ENCODE peak calls at places on chromosomes 7 and 10, in four cellular contexts. Y is aorta, J is H7, E is hypothalamus. W is an unnamed sample.
A peak's percentile ranks its signal among the peaks of the same experiment; 100 is the strongest.

GRCh38 chr10:109593686-109594085 is 329.6 kb downstream of the XPNPEP1 start:
- DNase-seq in Y (no peak), J (no peak), E (no peak), W (no peak)

GRCh38 chr7:142371586-142372377 is 113.9 kb upstream of the PRSS58 start:
- DNase-seq in Y (no peak), J (no peak), E (no peak), W (no peak)

GRCh38 chr10:42988517-42989395 is 88.1 kb upstream of the RET start:
- DNase-seq in Y (no peak), J (peak; percentile 23), E (no peak), W (peak; percentile 53)

GRCh38 chr7:38123494-38123893 is 54.6 kb upstream of the STARD3NL start:
- DNase-seq in Y (no peak), J (no peak), E (no peak), W (no peak)

GRCh38 chr7:102125127-102125561 is 161.5 kb upstream of the SH2B2 start:
- DNase-seq in Y (peak; percentile 94), J (peak; percentile 78), E (no peak), W (no peak)

GRCh38 chr10:102501201-102502028 is 1.1 kb downstream of the ACTR1A start:
- DNase-seq in Y (peak; percentile 19), J (no peak), E (no peak), W (no peak)

GRCh38 chr7:80097756-80098155 is 36.9 kb upstream of the GNAI1 start:
- DNase-seq in Y (no peak), J (no peak), E (no peak), W (no peak)

GRCh38 chr10:86216886-86217285 is 149.7 kb downstream of the GRID1 start:
- DNase-seq in Y (peak; percentile 49), J (no peak), E (no peak), W (no peak)

GRCh38 chr7:50793115-50793946 is 10.6 kb upstream of the GRB10 start:
- DNase-seq in Y (peak; percentile 91), J (peak; percentile 95), E (no peak), W (no peak)

GRCh38 chr7:140904081-140904480 is 20.6 kb downstream of the BRAF start:
- DNase-seq in Y (no peak), J (no peak), E (no peak), W (no peak)

GRCh38 chr7:79785556-79785955 is 332.1 kb upstream of the MAGI2 start:
- DNase-seq in Y (no peak), J (no peak), E (no peak), W (no peak)

GRCh38 chr10:119166564-119166963 is 1.1 kb upstream of the SFXN4 start:
- DNase-seq in Y (peak; percentile 62), J (peak; percentile 40), E (no peak), W (no peak)

GRCh38 chr10:31034041-31034918 is 2.6 kb upstream of the ZNF438 start:
- DNase-seq in Y (no peak), J (no peak), E (no peak), W (no peak)

GRCh38 chr7:36509962-36510361 is 120.3 kb downstream of the ANLN start:
- DNase-seq in Y (no peak), J (no peak), E (no peak), W (no peak)

GRCh38 chr7:4641091-4641666 is 40.9 kb upstream of the FOXK1 start:
- DNase-seq in Y (peak; percentile 50), J (no peak), E (peak; percentile 14), W (no peak)

GRCh38 chr7:120628233-120628632 is 229.7 kb downstream of the TSPAN12 start:
- DNase-seq in Y (no peak), J (no peak), E (no peak), W (no peak)

GRCh38 chr7:73906874-73907273 is 45.9 kb downstream of the TMEM270 start:
- DNase-seq in Y (peak; percentile 34), J (peak; percentile 12), E (no peak), W (no peak)

GRCh38 chr10:132858121-132859081 is 72.5 kb upstream of the NKX6-2 start:
- DNase-seq in Y (peak; percentile 74), J (peak; percentile 95), E (no peak), W (peak; percentile 61)

GRCh38 chr10:124328514-124329220 is 90.1 kb downstream of the OAT start:
- DNase-seq in Y (peak; percentile 86), J (no peak), E (no peak), W (no peak)

GRCh38 chr7:20409961-20410360 is 79.3 kb downstream of the ITGB8 start:
- DNase-seq in Y (no peak), J (no peak), E (no peak), W (no peak)

GRCh38 chr10:35363587-35363986 is 27.3 kb downstream of the CCNY start:
- DNase-seq in Y (no peak), J (no peak), E (no peak), W (no peak)

W was measured in RWPE2.